ENCODE peak calls at places on chromosomes 5 and 9, in nine cellular contexts. H is ovary, M is tibial nerve, Q is stomach, V is sigmoid colon, O is A549, T is suprapubic skin, R is transverse colon, E is K562. J is an unnamed sample.

GRCh38 chr5:176166427-176166826 is 71.8 kb upstream of the SIMC1 start:
- DNase-seq in H (no peak), M (no peak), Q (no peak), V (no peak), O (no peak), T (no peak), R (no peak), E (no peak), J (no peak)

GRCh38 chr5:95846554-95847260 is 24.2 kb upstream of the GLRX start:
- DNase-seq in H (peak; percentile 74), M (peak; percentile 52), Q (peak; percentile 87), V (peak; percentile 85), O (peak; percentile 76), T (no peak), R (peak; percentile 75), E (peak; percentile 80), J (no peak)

GRCh38 chr5:107980923-107981748 is 310.4 kb upstream of the EFNA5 start:
- DNase-seq in H (no peak), M (no peak), Q (no peak), V (no peak), O (no peak), T (no peak), R (no peak), E (no peak), J (no peak)

GRCh38 chr5:143399616-143400540 is 3.6 kb downstream of the NR3C1 start:
- DNase-seq in H (no peak), M (no peak), Q (no peak), V (no peak), O (no peak), T (no peak), R (no peak), E (no peak), J (no peak)

GRCh38 chr9:127637322-127637847 is 25.3 kb downstream of the STXBP1 start:
- DNase-seq in H (peak; percentile 60), M (no peak), Q (no peak), V (no peak), O (peak; percentile 17), T (no peak), R (peak; percentile 15), E (no peak), J (no peak)

GRCh38 chr5:68225188-68225910 is 9.8 kb downstream of the PIK3R1 start:
- DNase-seq in H (peak; percentile 64), M (peak; percentile 36), Q (peak; percentile 69), V (peak; percentile 90), O (peak; percentile 28), T (peak; percentile 84), R (peak; percentile 69), E (no peak), J (peak; percentile 81)

GRCh38 chr5:140054086-140054689 is 11.1 kb upstream of the NRG2 start:
- DNase-seq in H (no peak), M (no peak), Q (no peak), V (no peak), O (no peak), T (no peak), R (no peak), E (no peak), J (no peak)

GRCh38 chr9:35501941-35502340 is 12.0 kb downstream of the RUSC2 start:
- DNase-seq in H (no peak), M (no peak), Q (no peak), V (no peak), O (no peak), T (no peak), R (no peak), E (no peak), J (no peak)

GRCh38 chr5:172901012-172901780 is 58.0 kb upstream of the RPL26L1 start:
- DNase-seq in H (peak; percentile 79), M (no peak), Q (peak; percentile 74), V (peak; percentile 94), O (peak; percentile 94), T (no peak), R (peak; percentile 42), E (peak; percentile 87), J (no peak)

GRCh38 chr5:133225671-133226152 is 173.9 kb downstream of the HSPA4 start:
- DNase-seq in H (no peak), M (no peak), Q (no peak), V (peak; percentile 71), O (no peak), T (no peak), R (peak; percentile 30), E (no peak), J (no peak)

GRCh38 chr5:154756203-154756870 is 1.2 kb downstream of the LARP1 start:
- DNase-seq in H (peak; percentile 69), M (peak; percentile 20), Q (peak; percentile 50), V (peak; percentile 76), O (peak; percentile 63), T (peak; percentile 81), R (peak; percentile 60), E (peak; percentile 67), J (peak; percentile 51)

GRCh38 chr5:154757647-154758406 is 2.6 kb downstream of the LARP1 start:
- DNase-seq in H (no peak), M (no peak), Q (no peak), V (no peak), O (peak; percentile 12), T (no peak), R (peak; percentile 18), E (no peak), J (peak; percentile 34)

GRCh38 chr5:154755361-154756202 is at the start of gene LARP1:
- DNase-seq in H (no peak), M (peak; percentile 20), Q (peak; percentile 51), V (peak; percentile 74), O (peak; percentile 43), T (no peak), R (peak; percentile 42), E (no peak), J (peak; percentile 92)

GRCh38 chr5:154758501-154758900 is 3.3 kb downstream of the LARP1 start:
- DNase-seq in H (no peak), M (no peak), Q (no peak), V (no peak), O (no peak), T (no peak), R (no peak), E (no peak), J (no peak)

GRCh38 chr5:154756871-154757646 is 1.9 kb downstream of the LARP1 start:
- DNase-seq in H (peak; percentile 74), M (peak; percentile 20), Q (peak; percentile 48), V (peak; percentile 87), O (peak; percentile 41), T (no peak), R (peak; percentile 53), E (peak; percentile 54), J (peak; percentile 50)
- TF ChIP-seq POLR2A in H (peak; percentile 43), M (peak; percentile 53), Q (no peak), V (no peak), O (no peak), T (peak; percentile 12), R (no peak), E (no peak), J (peak; percentile 39)

DNA sequence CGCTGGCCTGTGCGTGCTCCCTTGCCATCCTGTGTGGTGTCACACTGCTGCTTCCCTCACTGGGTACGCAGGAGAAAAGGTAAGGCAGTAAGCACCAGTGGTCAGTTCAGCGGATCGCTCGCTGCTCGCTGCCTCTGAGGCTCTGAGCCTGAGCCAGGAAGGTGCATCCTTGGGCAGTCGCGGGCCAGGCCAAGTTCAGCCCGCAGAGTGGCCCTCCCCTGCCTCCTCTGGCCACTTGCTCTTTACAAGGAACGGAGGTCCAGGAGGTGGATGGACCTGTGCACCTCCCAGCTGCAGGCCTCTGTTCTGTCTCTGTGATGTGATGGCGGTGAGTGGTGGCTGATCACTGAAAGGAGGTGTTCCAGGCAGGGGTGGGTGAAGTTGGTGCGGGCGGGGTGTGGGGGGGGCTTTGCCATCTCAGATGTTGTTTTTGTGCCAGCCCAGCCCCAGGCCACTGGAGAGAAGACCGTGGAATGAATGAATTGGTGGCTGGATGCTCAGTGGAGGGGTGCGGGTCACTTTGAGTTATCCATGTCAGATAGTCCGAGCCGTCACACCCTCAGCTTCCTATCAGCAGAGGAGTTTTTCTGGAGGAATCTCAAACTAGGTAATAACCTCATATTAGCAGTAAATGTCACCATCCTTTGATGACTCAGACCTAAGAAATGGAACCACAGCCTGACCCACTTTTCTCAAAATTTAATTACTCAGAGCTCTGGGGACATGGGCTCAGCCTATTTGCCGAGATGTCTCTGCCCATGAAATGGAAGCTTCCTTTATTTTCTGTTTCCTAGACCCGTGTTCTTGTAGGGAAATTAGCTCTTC is 7.3 kb downstream of the COL5A1 start:
- DNase-seq in H (peak; percentile 13), M (no peak), Q (no peak), V (no peak), O (no peak), T (no peak), R (no peak), E (no peak), J (no peak)
- TF ChIP-seq EP300 in H (no peak), M (no peak), Q (no peak), V (no peak), O (no peak), T (no peak), R (no peak), E (no peak), J (no peak)

GRCh38 chr9:129173296-129174101 is 4.6 kb downstream of the IER5L start:
- DNase-seq in H (peak; percentile 59), M (no peak), Q (no peak), V (no peak), O (no peak), T (no peak), R (no peak), E (no peak), J (no peak)

GRCh38 chr9:129175515-129175824 is 2.6 kb downstream of the IER5L start:
- DNase-seq in H (no peak), M (no peak), Q (no peak), V (no peak), O (no peak), T (no peak), R (no peak), E (no peak), J (no peak)

GRCh38 chr9:129172816-129173215 is 5.2 kb downstream of the IER5L start:
- DNase-seq in H (peak; percentile 71), M (no peak), Q (no peak), V (no peak), O (no peak), T (no peak), R (no peak), E (no peak), J (no peak)

GRCh38 chr9:129174724-129175514 is 3.1 kb downstream of the IER5L start:
- DNase-seq in H (peak; percentile 93), M (peak; percentile 66), Q (peak; percentile 79), V (peak; percentile 96), O (peak; percentile 92), T (peak; percentile 92), R (peak; percentile 80), E (peak; percentile 83), J (peak; percentile 90)

GRCh38 chr9:129174102-129174723 is 3.8 kb downstream of the IER5L start:
- DNase-seq in H (peak; percentile 95), M (peak; percentile 92), Q (peak; percentile 94), V (peak; percentile 97), O (peak; percentile 93), T (peak; percentile 98), R (peak; percentile 93), E (peak; percentile 85), J (peak; percentile 92)
- TF ChIP-seq POLR2A in H (peak; percentile 71), M (peak; percentile 25), Q (no peak), V (no peak), O (no peak), T (peak; percentile 19), R (peak; percentile 13), E (no peak), J (peak; percentile 32)

DNA sequence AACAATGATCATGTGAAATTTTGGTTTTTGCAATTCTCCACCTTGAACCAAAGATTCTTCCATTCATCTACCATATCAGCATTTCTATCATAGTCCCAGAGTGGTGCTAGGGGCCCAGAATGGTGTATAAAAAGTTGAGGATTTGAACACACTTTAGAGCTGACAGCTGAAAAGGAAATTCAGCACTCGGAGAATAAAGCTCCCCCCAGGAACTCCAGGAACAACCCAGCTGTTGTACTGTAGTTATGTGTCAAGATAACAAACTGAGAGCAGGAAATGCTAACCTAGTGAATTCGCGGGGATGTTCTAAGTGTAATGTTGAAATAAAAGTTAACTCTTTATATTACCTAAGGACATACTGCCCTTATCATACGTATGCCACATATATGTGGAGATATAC is 216.7 kb downstream of the NFIB start:
- DNase-seq in H (no peak), M (no peak), Q (no peak), V (no peak), O (peak; percentile 27), T (no peak), R (no peak), E (no peak), J (no peak)
- TF ChIP-seq EP300 in H (no peak), M (no peak), Q (no peak), V (no peak), O (no peak), T (no peak), R (no peak), E (no peak), J (no peak)